ENCODE peak calls at places on chromosomes 7 and 10, in five cellular contexts. One of them, this sample, is unnamed.

GRCh38 chr10:6643962-6644361 is 63.9 kb upstream of the PRKCQ start:
- DNase-seq in erythroblast: no peak
- DNase-seq in RCC 7860: no peak
- DNase-seq in stimulated activated CD4-positive, alpha-beta T cell treated with anti-CD3 and anti-CD28 coated beads, TNF-alpha, amount 100 ng/mL, for 24 hours: no peak
- DNase-seq in frontal cortex: no peak
- DNase-seq in this sample: no peak

GRCh38 chr10:34339816-34340553 is 475.1 kb downstream of the PARD3 start:
- DNase-seq in erythroblast: no peak
- DNase-seq in stimulated activated CD4-positive, alpha-beta T cell treated with anti-CD3 and anti-CD28 coated beads, TNF-alpha, amount 100 ng/mL, for 24 hours: no peak
- DNase-seq in RCC 7860: no peak
- DNase-seq in frontal cortex: no peak
- DNase-seq in this sample: no peak

GRCh38 chr10:76543655-76544054 is 1094.0 kb downstream of the KCNMA1 start:
- DNase-seq in erythroblast: no peak
- DNase-seq in RCC 7860: no peak
- DNase-seq in stimulated activated CD4-positive, alpha-beta T cell treated with anti-CD3 and anti-CD28 coated beads, TNF-alpha, amount 100 ng/mL, for 24 hours: no peak
- DNase-seq in frontal cortex: no peak
- DNase-seq in this sample: peak

GRCh38 chr10:130550952-130551674 is 414.9 kb downstream of the GLRX3 start:
- DNase-seq in erythroblast: no peak
- DNase-seq in frontal cortex: no peak
- DNase-seq in stimulated activated CD4-positive, alpha-beta T cell treated with anti-CD3 and anti-CD28 coated beads, TNF-alpha, amount 100 ng/mL, for 24 hours: no peak
- DNase-seq in RCC 7860: no peak
- DNase-seq in this sample: no peak

GRCh38 chr10:115129752-115130151 is 36.6 kb downstream of the ATRNL1 start:
- DNase-seq in erythroblast: peak
- DNase-seq in RCC 7860: peak
- DNase-seq in frontal cortex: peak
- DNase-seq in stimulated activated CD4-positive, alpha-beta T cell treated with anti-CD3 and anti-CD28 coated beads, TNF-alpha, amount 100 ng/mL, for 24 hours: no peak
- DNase-seq in this sample: peak

GRCh38 chr10:72104472-72105097 is 16.2 kb upstream of the SPOCK2 start:
- DNase-seq in frontal cortex: no peak
- DNase-seq in erythroblast: no peak
- DNase-seq in RCC 7860: no peak
- DNase-seq in stimulated activated CD4-positive, alpha-beta T cell treated with anti-CD3 and anti-CD28 coated beads, TNF-alpha, amount 100 ng/mL, for 24 hours: no peak
- DNase-seq in this sample: no peak

GRCh38 chr7:74289018-74289659 is at the start of gene CLIP2:
- DNase-seq in RCC 7860: peak
- DNase-seq in erythroblast: peak
- DNase-seq in stimulated activated CD4-positive, alpha-beta T cell treated with anti-CD3 and anti-CD28 coated beads, TNF-alpha, amount 100 ng/mL, for 24 hours: peak
- DNase-seq in frontal cortex: peak
- DNase-seq in this sample: peak

GRCh38 chr10:12430406-12430982 is 81.1 kb downstream of the CAMK1D start:
- DNase-seq in RCC 7860: no peak
- DNase-seq in stimulated activated CD4-positive, alpha-beta T cell treated with anti-CD3 and anti-CD28 coated beads, TNF-alpha, amount 100 ng/mL, for 24 hours: no peak
- DNase-seq in frontal cortex: no peak
- DNase-seq in erythroblast: no peak
- DNase-seq in this sample: no peak

GRCh38 chr7:149459201-149459539 is 1.7 kb downstream of the ZNF777 start:
- DNase-seq in RCC 7860: no peak
- DNase-seq in frontal cortex: no peak
- DNase-seq in erythroblast: no peak
- DNase-seq in stimulated activated CD4-positive, alpha-beta T cell treated with anti-CD3 and anti-CD28 coated beads, TNF-alpha, amount 100 ng/mL, for 24 hours: no peak
- DNase-seq in this sample: no peak

GRCh38 chr7:47358944-47359588 is 222.8 kb downstream of the TNS3 start:
- DNase-seq in RCC 7860: no peak
- DNase-seq in frontal cortex: no peak
- DNase-seq in stimulated activated CD4-positive, alpha-beta T cell treated with anti-CD3 and anti-CD28 coated beads, TNF-alpha, amount 100 ng/mL, for 24 hours: no peak
- DNase-seq in erythroblast: no peak
- DNase-seq in this sample: no peak

GRCh38 chr10:14838582-14839304 is 637 bp downstream of the HSPA14 start:
- DNase-seq in stimulated activated CD4-positive, alpha-beta T cell treated with anti-CD3 and anti-CD28 coated beads, TNF-alpha, amount 100 ng/mL, for 24 hours: no peak
- DNase-seq in frontal cortex: peak
- DNase-seq in erythroblast: peak
- DNase-seq in RCC 7860: no peak
- DNase-seq in this sample: peak

GRCh38 chr10:103547391-103547946 is 54.0 kb downstream of the NEURL1 start:
- DNase-seq in frontal cortex: no peak
- DNase-seq in stimulated activated CD4-positive, alpha-beta T cell treated with anti-CD3 and anti-CD28 coated beads, TNF-alpha, amount 100 ng/mL, for 24 hours: no peak
- DNase-seq in RCC 7860: no peak
- DNase-seq in erythroblast: no peak
- DNase-seq in this sample: no peak

GRCh38 chr7:30163231-30163894 is 28.6 kb downstream of the MTURN start:
- DNase-seq in stimulated activated CD4-positive, alpha-beta T cell treated with anti-CD3 and anti-CD28 coated beads, TNF-alpha, amount 100 ng/mL, for 24 hours: no peak
- DNase-seq in RCC 7860: no peak
- DNase-seq in frontal cortex: no peak
- DNase-seq in erythroblast: peak
- DNase-seq in this sample: no peak

GRCh38 chr7:116776046-116776445 is 86.3 kb upstream of the CAPZA2 start:
- DNase-seq in frontal cortex: no peak
- DNase-seq in stimulated activated CD4-positive, alpha-beta T cell treated with anti-CD3 and anti-CD28 coated beads, TNF-alpha, amount 100 ng/mL, for 24 hours: no peak
- DNase-seq in erythroblast: no peak
- DNase-seq in RCC 7860: peak
- DNase-seq in this sample: no peak

GRCh38 chr7:4607321-4607729 is 74.8 kb upstream of the FOXK1 start:
- DNase-seq in RCC 7860: no peak
- DNase-seq in frontal cortex: peak
- DNase-seq in erythroblast: no peak
- DNase-seq in stimulated activated CD4-positive, alpha-beta T cell treated with anti-CD3 and anti-CD28 coated beads, TNF-alpha, amount 100 ng/mL, for 24 hours: no peak
- DNase-seq in this sample: no peak

GRCh38 chr10:53161231-53161630 is 388.6 kb upstream of the MBL2 start:
- DNase-seq in frontal cortex: no peak
- DNase-seq in erythroblast: no peak
- DNase-seq in stimulated activated CD4-positive, alpha-beta T cell treated with anti-CD3 and anti-CD28 coated beads, TNF-alpha, amount 100 ng/mL, for 24 hours: no peak
- DNase-seq in RCC 7860: no peak
- DNase-seq in this sample: no peak

GRCh38 chr7:84258628-84259027 is 64.0 kb upstream of the SEMA3A start:
- DNase-seq in erythroblast: no peak
- DNase-seq in frontal cortex: no peak
- DNase-seq in RCC 7860: no peak
- DNase-seq in stimulated activated CD4-positive, alpha-beta T cell treated with anti-CD3 and anti-CD28 coated beads, TNF-alpha, amount 100 ng/mL, for 24 hours: no peak
- DNase-seq in this sample: peak

GRCh38 chr10:64116731-64117130 is 595.5 kb downstream of the REEP3 start:
- DNase-seq in stimulated activated CD4-positive, alpha-beta T cell treated with anti-CD3 and anti-CD28 coated beads, TNF-alpha, amount 100 ng/mL, for 24 hours: no peak
- DNase-seq in RCC 7860: no peak
- DNase-seq in erythroblast: no peak
- DNase-seq in frontal cortex: no peak
- DNase-seq in this sample: no peak

GRCh38 chr10:30671011-30671616 is 41.6 kb upstream of the LYZL2 start:
- DNase-seq in erythroblast: peak
- DNase-seq in stimulated activated CD4-positive, alpha-beta T cell treated with anti-CD3 and anti-CD28 coated beads, TNF-alpha, amount 100 ng/mL, for 24 hours: no peak
- DNase-seq in RCC 7860: peak
- DNase-seq in frontal cortex: peak
- DNase-seq in this sample: peak

GRCh38 chr7:18192228-18192627 is 164.6 kb upstream of the PRPS1L1 start:
- DNase-seq in frontal cortex: no peak
- DNase-seq in stimulated activated CD4-positive, alpha-beta T cell treated with anti-CD3 and anti-CD28 coated beads, TNF-alpha, amount 100 ng/mL, for 24 hours: no peak
- DNase-seq in RCC 7860: no peak
- DNase-seq in erythroblast: no peak
- DNase-seq in this sample: no peak

GRCh38 chr7:102439963-102440795 is 6.8 kb downstream of the ORAI2 start:
- DNase-seq in RCC 7860: peak
- DNase-seq in frontal cortex: no peak
- DNase-seq in stimulated activated CD4-positive, alpha-beta T cell treated with anti-CD3 and anti-CD28 coated beads, TNF-alpha, amount 100 ng/mL, for 24 hours: no peak
- DNase-seq in erythroblast: no peak
- DNase-seq in this sample: peak

GRCh38 chr10:75035975-75036708 is 75.3 kb upstream of the SAMD8 start:
- DNase-seq in stimulated activated CD4-positive, alpha-beta T cell treated with anti-CD3 and anti-CD28 coated beads, TNF-alpha, amount 100 ng/mL, for 24 hours: no peak
- DNase-seq in frontal cortex: no peak
- DNase-seq in RCC 7860: no peak
- DNase-seq in erythroblast: no peak
- DNase-seq in this sample: peak

GRCh38 chr10:51031995-51032394 is 42.3 kb upstream of the PRKG1 start:
- DNase-seq in erythroblast: no peak
- DNase-seq in RCC 7860: no peak
- DNase-seq in stimulated activated CD4-positive, alpha-beta T cell treated with anti-CD3 and anti-CD28 coated beads, TNF-alpha, amount 100 ng/mL, for 24 hours: no peak
- DNase-seq in frontal cortex: no peak
- DNase-seq in this sample: no peak

GRCh38 chr7:75660566-75661215 is 78.0 kb downstream of the HIP1 start:
- DNase-seq in frontal cortex: no peak
- DNase-seq in erythroblast: no peak
- DNase-seq in stimulated activated CD4-positive, alpha-beta T cell treated with anti-CD3 and anti-CD28 coated beads, TNF-alpha, amount 100 ng/mL, for 24 hours: no peak
- DNase-seq in RCC 7860: no peak
- DNase-seq in this sample: no peak

GRCh38 chr10:132264966-132265877 is 42.5 kb downstream of the STK32C start:
- DNase-seq in erythroblast: no peak
- DNase-seq in stimulated activated CD4-positive, alpha-beta T cell treated with anti-CD3 and anti-CD28 coated beads, TNF-alpha, amount 100 ng/mL, for 24 hours: no peak
- DNase-seq in RCC 7860: no peak
- DNase-seq in frontal cortex: no peak
- DNase-seq in this sample: no peak

GRCh38 chr10:14557573-14557972 is 217.1 kb downstream of the FAM107B start:
- DNase-seq in erythroblast: no peak
- DNase-seq in RCC 7860: no peak
- DNase-seq in frontal cortex: no peak
- DNase-seq in stimulated activated CD4-positive, alpha-beta T cell treated with anti-CD3 and anti-CD28 coated beads, TNF-alpha, amount 100 ng/mL, for 24 hours: no peak
- DNase-seq in this sample: no peak

GRCh38 chr10:127948791-127949190 is 41.9 kb downstream of the PTPRE start:
- DNase-seq in RCC 7860: no peak
- DNase-seq in frontal cortex: no peak
- DNase-seq in stimulated activated CD4-positive, alpha-beta T cell treated with anti-CD3 and anti-CD28 coated beads, TNF-alpha, amount 100 ng/mL, for 24 hours: no peak
- DNase-seq in erythroblast: no peak
- DNase-seq in this sample: no peak

GRCh38 chr7:29557954-29558353 is 5.7 kb upstream of the PRR15 start:
- DNase-seq in RCC 7860: no peak
- DNase-seq in frontal cortex: no peak
- DNase-seq in stimulated activated CD4-positive, alpha-beta T cell treated with anti-CD3 and anti-CD28 coated beads, TNF-alpha, amount 100 ng/mL, for 24 hours: no peak
- DNase-seq in erythroblast: no peak
- DNase-seq in this sample: peak

GRCh38 chr7:22320416-22320815 is 36.5 kb downstream of the RAPGEF5 start:
- DNase-seq in stimulated activated CD4-positive, alpha-beta T cell treated with anti-CD3 and anti-CD28 coated beads, TNF-alpha, amount 100 ng/mL, for 24 hours: no peak
- DNase-seq in erythroblast: no peak
- DNase-seq in frontal cortex: no peak
- DNase-seq in RCC 7860: no peak
- DNase-seq in this sample: no peak

GRCh38 chr7:151060416-151061234 is 1.2 kb downstream of the SLC4A2 start:
- DNase-seq in frontal cortex: peak
- DNase-seq in RCC 7860: peak
- DNase-seq in erythroblast: peak
- DNase-seq in stimulated activated CD4-positive, alpha-beta T cell treated with anti-CD3 and anti-CD28 coated beads, TNF-alpha, amount 100 ng/mL, for 24 hours: no peak
- DNase-seq in this sample: peak

GRCh38 chr7:32256811-32257210 is 186.6 kb upstream of the PDE1C start:
- DNase-seq in frontal cortex: no peak
- DNase-seq in stimulated activated CD4-positive, alpha-beta T cell treated with anti-CD3 and anti-CD28 coated beads, TNF-alpha, amount 100 ng/mL, for 24 hours: no peak
- DNase-seq in RCC 7860: no peak
- DNase-seq in erythroblast: no peak
- DNase-seq in this sample: no peak

GRCh38 chr7:10939911-10940747 is 33.5 kb upstream of the PHF14 start:
- DNase-seq in stimulated activated CD4-positive, alpha-beta T cell treated with anti-CD3 and anti-CD28 coated beads, TNF-alpha, amount 100 ng/mL, for 24 hours: peak
- DNase-seq in RCC 7860: peak
- DNase-seq in frontal cortex: peak
- DNase-seq in erythroblast: peak
- DNase-seq in this sample: peak

GRCh38 chr7:98575878-98576277 is 41.2 kb upstream of the NPTX2 start:
- DNase-seq in erythroblast: no peak
- DNase-seq in frontal cortex: no peak
- DNase-seq in stimulated activated CD4-positive, alpha-beta T cell treated with anti-CD3 and anti-CD28 coated beads, TNF-alpha, amount 100 ng/mL, for 24 hours: no peak
- DNase-seq in RCC 7860: no peak
- DNase-seq in this sample: no peak